ENCODE peak calls at places on chromosomes 16 and 17, in six cellular contexts. One of them, this sample, is unnamed.

GRCh38 chr17:68057531-68057952 is 22.0 kb downstream of the KPNA2 start:
- DNase-seq in IMR-90: peak; percentile 56
- DNase-seq in H1: no peak
- DNase-seq in mesenchymal stem cell: peak; percentile 49
- DNase-seq in neuronal stem cell: no peak
- DNase-seq in H9: no peak
- DNase-seq in this sample: peak; percentile 42

GRCh38 chr16:22903716-22904115 is 89.8 kb downstream of the HS3ST2 start:
- DNase-seq in IMR-90: no peak
- DNase-seq in H1: no peak
- DNase-seq in mesenchymal stem cell: no peak
- DNase-seq in neuronal stem cell: no peak
- DNase-seq in H9: no peak
- DNase-seq in this sample: peak; percentile 57

GRCh38 chr17:45135978-45136791 is 698 bp downstream of the ACBD4 start:
- DNase-seq in IMR-90: no peak
- DNase-seq in H1: no peak
- DNase-seq in mesenchymal stem cell: no peak
- DNase-seq in neuronal stem cell: no peak
- DNase-seq in H9: no peak
- DNase-seq in this sample: no peak

GRCh38 chr16:17271687-17272086 is 199.1 kb downstream of the XYLT1 start:
- DNase-seq in IMR-90: peak; percentile 8
- DNase-seq in H1: no peak
- DNase-seq in mesenchymal stem cell: no peak
- DNase-seq in neuronal stem cell: no peak
- DNase-seq in H9: no peak
- DNase-seq in this sample: no peak

GRCh38 chr16:24915576-24915975 is 69.8 kb downstream of the SLC5A11 start:
- DNase-seq in IMR-90: no peak
- DNase-seq in H1: no peak
- DNase-seq in mesenchymal stem cell: no peak
- DNase-seq in neuronal stem cell: no peak
- DNase-seq in H9: no peak
- DNase-seq in this sample: no peak

GRCh38 chr17:16281351-16281750 is 64.3 kb downstream of the PIGL start:
- DNase-seq in IMR-90: peak; percentile 96
- DNase-seq in H1: no peak
- DNase-seq in mesenchymal stem cell: peak; percentile 58
- DNase-seq in neuronal stem cell: no peak
- DNase-seq in H9: no peak
- DNase-seq in this sample: no peak

GRCh38 chr17:41705271-41705991 is 6.7 kb upstream of the GAST start:
- DNase-seq in IMR-90: peak; percentile 73
- DNase-seq in H1: peak; percentile 58
- DNase-seq in mesenchymal stem cell: peak; percentile 74
- DNase-seq in neuronal stem cell: peak; percentile 48
- DNase-seq in H9: peak; percentile 73
- DNase-seq in this sample: no peak

GRCh38 chr16:80903616-80904015 is 99.2 kb upstream of the CDYL2 start:
- DNase-seq in IMR-90: no peak
- DNase-seq in H1: no peak
- DNase-seq in mesenchymal stem cell: no peak
- DNase-seq in neuronal stem cell: no peak
- DNase-seq in H9: no peak
- DNase-seq in this sample: no peak

GRCh38 chr16:89922477-89922883 is 662 bp upstream of the TUBB3 start:
- DNase-seq in IMR-90: peak; percentile 91
- DNase-seq in H1: peak; percentile 70
- DNase-seq in mesenchymal stem cell: peak; percentile 97
- DNase-seq in neuronal stem cell: peak; percentile 61
- DNase-seq in H9: peak; percentile 83
- DNase-seq in this sample: peak; percentile 94

GRCh38 chr17:33989357-33990148 is 265.5 kb upstream of the CCL2 start:
- DNase-seq in IMR-90: no peak
- DNase-seq in H1: no peak
- DNase-seq in mesenchymal stem cell: no peak
- DNase-seq in neuronal stem cell: no peak
- DNase-seq in H9: peak; percentile 22
- DNase-seq in this sample: peak; percentile 22

GRCh38 chr17:20944014-20944905 is 98.6 kb downstream of the USP22 start:
- DNase-seq in IMR-90: no peak
- DNase-seq in H1: peak; percentile 64
- DNase-seq in mesenchymal stem cell: no peak
- DNase-seq in neuronal stem cell: no peak
- DNase-seq in H9: peak; percentile 89
- DNase-seq in this sample: peak; percentile 82

GRCh38 chr17:59487161-59487873 is 78.1 kb upstream of the DHX40 start:
- DNase-seq in IMR-90: no peak
- DNase-seq in H1: no peak
- DNase-seq in mesenchymal stem cell: no peak
- DNase-seq in neuronal stem cell: no peak
- DNase-seq in H9: no peak
- DNase-seq in this sample: no peak

GRCh38 chr16:25841776-25842175 is 150.0 kb downstream of the HS3ST4 start:
- DNase-seq in IMR-90: no peak
- DNase-seq in H1: no peak
- DNase-seq in mesenchymal stem cell: no peak
- DNase-seq in neuronal stem cell: no peak
- DNase-seq in H9: no peak
- DNase-seq in this sample: no peak

GRCh38 chr16:73010150-73010676 is 37.7 kb downstream of the ZFHX3 start:
- DNase-seq in IMR-90: no peak
- DNase-seq in H1: no peak
- DNase-seq in mesenchymal stem cell: no peak
- DNase-seq in neuronal stem cell: no peak
- DNase-seq in H9: no peak
- DNase-seq in this sample: no peak

GRCh38 chr17:59165933-59166342 is 10.4 kb downstream of the PRR11 start:
- DNase-seq in IMR-90: peak; percentile 60
- DNase-seq in H1: peak; percentile 57
- DNase-seq in mesenchymal stem cell: peak; percentile 70
- DNase-seq in neuronal stem cell: peak; percentile 88
- DNase-seq in H9: peak; percentile 69
- DNase-seq in this sample: peak; percentile 72

GRCh38 chr17:8393470-8394231 is 4.0 kb downstream of the RNF222 start:
- DNase-seq in IMR-90: peak; percentile 21
- DNase-seq in H1: no peak
- DNase-seq in mesenchymal stem cell: no peak
- DNase-seq in neuronal stem cell: no peak
- DNase-seq in H9: no peak
- DNase-seq in this sample: peak; percentile 72

GRCh38 chr16:85460983-85461813 is 151.9 kb upstream of the GSE1 start:
- DNase-seq in IMR-90: peak; percentile 56
- DNase-seq in H1: no peak
- DNase-seq in mesenchymal stem cell: peak; percentile 88
- DNase-seq in neuronal stem cell: no peak
- DNase-seq in H9: no peak
- DNase-seq in this sample: peak; percentile 54

GRCh38 chr17:49049265-49049664 is 52.1 kb downstream of the IGF2BP1 start:
- DNase-seq in IMR-90: no peak
- DNase-seq in H1: no peak
- DNase-seq in mesenchymal stem cell: no peak
- DNase-seq in neuronal stem cell: no peak
- DNase-seq in H9: no peak
- DNase-seq in this sample: no peak

GRCh38 chr17:27315322-27315721 is 21.4 kb downstream of the WSB1 start:
- DNase-seq in IMR-90: peak; percentile 94
- DNase-seq in H1: no peak
- DNase-seq in mesenchymal stem cell: no peak
- DNase-seq in neuronal stem cell: no peak
- DNase-seq in H9: peak; percentile 18
- DNase-seq in this sample: no peak

GRCh38 chr16:11212819-11213196 is 43.2 kb downstream of the SOCS1 start:
- DNase-seq in IMR-90: no peak
- DNase-seq in H1: no peak
- DNase-seq in mesenchymal stem cell: no peak
- DNase-seq in neuronal stem cell: no peak
- DNase-seq in H9: no peak
- DNase-seq in this sample: no peak

GRCh38 chr17:28846231-28846630 is 3.6 kb upstream of the FAM222B start:
- DNase-seq in IMR-90: no peak
- DNase-seq in H1: no peak
- DNase-seq in mesenchymal stem cell: no peak
- DNase-seq in neuronal stem cell: no peak
- DNase-seq in H9: no peak
- DNase-seq in this sample: no peak

GRCh38 chr17:28394717-28395116 is 11.3 kb downstream of the SLC46A1 start:
- DNase-seq in IMR-90: peak; percentile 64
- DNase-seq in H1: no peak
- DNase-seq in mesenchymal stem cell: peak; percentile 62
- DNase-seq in neuronal stem cell: no peak
- DNase-seq in H9: no peak
- DNase-seq in this sample: peak; percentile 92

GRCh38 chr16:1825864-1826690 is 548 bp downstream of the HAGH start:
- DNase-seq in IMR-90: peak; percentile 48
- DNase-seq in H1: peak; percentile 59
- DNase-seq in mesenchymal stem cell: peak; percentile 55
- DNase-seq in neuronal stem cell: no peak
- DNase-seq in H9: no peak
- DNase-seq in this sample: peak; percentile 71

DNA sequence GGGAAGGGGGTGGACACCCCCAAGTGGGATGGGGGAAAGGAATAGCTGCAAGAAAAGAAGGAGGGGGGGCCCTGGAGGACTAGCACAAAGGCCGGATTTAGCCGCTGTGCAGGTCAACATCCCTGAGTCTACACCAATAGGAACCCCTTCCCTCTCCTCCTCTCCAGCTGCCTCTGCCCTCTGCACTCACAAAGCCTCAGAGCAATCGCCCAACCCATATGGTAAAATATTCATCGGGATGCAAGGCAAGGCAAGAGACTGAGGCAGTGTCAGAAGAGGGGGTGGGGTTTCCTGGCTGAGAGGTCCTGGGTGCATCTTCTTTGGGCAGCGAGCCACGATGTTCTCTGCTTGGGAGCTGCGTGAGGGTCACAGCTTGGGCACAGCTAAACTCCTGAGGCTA is 115.5 kb upstream of the NLRP1 start:
- DNase-seq in IMR-90: no peak
- DNase-seq in H1: no peak
- DNase-seq in mesenchymal stem cell: no peak
- DNase-seq in neuronal stem cell: no peak
- DNase-seq in H9: peak; percentile 87
- DNase-seq in this sample: peak; percentile 53
- H2BK15ac ChIP-seq in IMR-90: no peak overlapping the region
- H2BK15ac ChIP-seq in H1: no peak overlapping the region
- H2BK15ac ChIP-seq in mesenchymal stem cell: no peak overlapping the region
- H2BK15ac ChIP-seq in neuronal stem cell: no peak overlapping the region
- H2BK15ac ChIP-seq in H9: no peak overlapping the region
- H2BK15ac ChIP-seq in this sample: no peak overlapping the region

DNA sequence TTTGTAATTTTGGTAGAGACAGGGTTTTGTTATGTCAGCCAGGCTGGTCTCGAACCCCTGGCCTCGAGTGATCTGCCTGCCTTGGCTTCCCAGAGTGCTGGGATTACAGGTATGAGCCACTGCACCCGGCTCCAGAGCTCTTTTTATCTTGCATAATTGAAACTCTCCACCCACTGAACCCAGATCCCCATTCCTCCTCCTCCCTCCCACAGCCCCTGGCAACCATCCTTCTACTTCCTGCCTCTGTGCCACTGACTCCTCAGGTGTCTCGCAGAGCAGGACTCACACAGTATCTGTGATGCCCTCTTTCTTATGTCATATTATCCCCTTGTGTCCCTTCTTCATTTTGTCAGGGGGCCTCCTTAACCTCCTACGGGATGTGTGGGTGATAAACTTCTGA is 340.7 kb downstream of the SLC39A11 start:
- DNase-seq in IMR-90: no peak
- DNase-seq in H1: no peak
- DNase-seq in mesenchymal stem cell: no peak
- DNase-seq in neuronal stem cell: no peak
- DNase-seq in H9: no peak
- DNase-seq in this sample: no peak
- H2BK15ac ChIP-seq in IMR-90: no peak overlapping the region
- H2BK15ac ChIP-seq in H1: no peak overlapping the region
- H2BK15ac ChIP-seq in mesenchymal stem cell: no peak overlapping the region
- H2BK15ac ChIP-seq in neuronal stem cell: no peak overlapping the region
- H2BK15ac ChIP-seq in H9: no peak overlapping the region
- H2BK15ac ChIP-seq in this sample: no peak overlapping the region

GRCh38 chr16:14344945-14345344 is 273.8 kb downstream of the MRTFB start:
- DNase-seq in IMR-90: no peak
- DNase-seq in H1: no peak
- DNase-seq in mesenchymal stem cell: no peak
- DNase-seq in neuronal stem cell: no peak
- DNase-seq in H9: no peak
- DNase-seq in this sample: no peak
- H2BK15ac ChIP-seq in IMR-90: no peak overlapping the region
- H2BK15ac ChIP-seq in H1: no peak overlapping the region
- H2BK15ac ChIP-seq in mesenchymal stem cell: no peak overlapping the region
- H2BK15ac ChIP-seq in neuronal stem cell: no peak overlapping the region
- H2BK15ac ChIP-seq in H9: no peak overlapping the region
- H2BK15ac ChIP-seq in this sample: no peak overlapping the region

DNA sequence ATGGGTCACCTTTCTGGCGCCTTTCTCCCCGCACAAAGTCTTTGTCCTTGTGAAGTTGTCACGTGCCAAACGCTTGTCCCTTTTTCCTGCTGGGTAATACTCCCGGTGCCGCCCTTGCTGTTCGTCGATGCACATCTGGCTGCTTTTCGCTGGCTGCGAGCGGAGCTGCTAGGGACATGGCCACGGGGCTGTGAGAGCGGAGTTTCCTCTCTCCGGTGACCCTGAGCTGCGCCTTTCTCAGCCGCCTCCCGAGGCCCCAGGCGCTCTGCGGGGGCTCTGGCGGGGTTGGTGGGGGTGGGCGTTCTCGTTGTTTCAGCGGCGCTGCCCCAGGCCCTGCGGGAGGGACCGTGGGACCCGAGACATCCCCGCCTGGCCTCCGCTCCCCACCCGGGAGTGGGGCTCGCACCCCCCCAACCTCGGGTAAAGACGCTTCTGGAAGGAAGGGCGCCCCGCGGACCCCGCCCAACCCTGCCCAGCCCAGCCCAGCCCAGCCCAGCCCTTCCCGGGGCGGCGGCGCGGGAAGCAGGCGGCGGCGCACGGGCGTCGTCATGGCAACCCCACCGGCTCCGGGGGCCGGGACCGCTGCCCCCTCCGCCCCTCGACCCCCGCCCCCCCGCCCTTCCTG is 12.2 kb downstream of the CHMP6 start:
- DNase-seq in IMR-90: no peak
- DNase-seq in H1: no peak
- DNase-seq in mesenchymal stem cell: no peak
- DNase-seq in neuronal stem cell: no peak
- DNase-seq in H9: no peak
- DNase-seq in this sample: no peak
- H2BK15ac ChIP-seq in IMR-90: no peak overlapping the region
- H2BK15ac ChIP-seq in H1: no peak overlapping the region
- H2BK15ac ChIP-seq in mesenchymal stem cell: no peak overlapping the region
- H2BK15ac ChIP-seq in neuronal stem cell: peak overlapping the region; percentile 93
- H2BK15ac ChIP-seq in H9: no peak overlapping the region
- H2BK15ac ChIP-seq in this sample: no peak overlapping the region

GRCh38 chr16:21638573-21638975 is 13.8 kb downstream of the IGSF6 start:
- DNase-seq in IMR-90: peak; percentile 66
- DNase-seq in H1: no peak
- DNase-seq in mesenchymal stem cell: peak; percentile 46
- DNase-seq in neuronal stem cell: no peak
- DNase-seq in H9: no peak
- DNase-seq in this sample: no peak

GRCh38 chr16:21634216-21634615 is 18.2 kb downstream of the IGSF6 start:
- DNase-seq in IMR-90: no peak
- DNase-seq in H1: no peak
- DNase-seq in mesenchymal stem cell: no peak
- DNase-seq in neuronal stem cell: no peak
- DNase-seq in H9: no peak
- DNase-seq in this sample: no peak

GRCh38 chr16:21639493-21639892 is 12.9 kb downstream of the IGSF6 start:
- DNase-seq in IMR-90: no peak
- DNase-seq in H1: no peak
- DNase-seq in mesenchymal stem cell: no peak
- DNase-seq in neuronal stem cell: no peak
- DNase-seq in H9: no peak
- DNase-seq in this sample: no peak

GRCh38 chr16:21637032-21637968 is 15.1 kb downstream of the IGSF6 start:
- DNase-seq in IMR-90: no peak
- DNase-seq in H1: no peak
- DNase-seq in mesenchymal stem cell: no peak
- DNase-seq in neuronal stem cell: no peak
- DNase-seq in H9: no peak
- DNase-seq in this sample: no peak
- H2BK15ac ChIP-seq in IMR-90: no peak overlapping the region
- H2BK15ac ChIP-seq in H1: no peak overlapping the region
- H2BK15ac ChIP-seq in mesenchymal stem cell: no peak overlapping the region
- H2BK15ac ChIP-seq in neuronal stem cell: no peak overlapping the region
- H2BK15ac ChIP-seq in H9: no peak overlapping the region
- H2BK15ac ChIP-seq in this sample: no peak overlapping the region

This sample was measured in mesendoderm.